ENCODE peak calls at places on chromosomes 3 and 15, in ten cellular contexts. X is iris pigment epithelial cell, V is pons, N is endothelial cell of umbilical vein, K is Calu3, C is smooth muscle cell of the brain vasculature, Y is colonic mucosa, I is HAP-1, S is HS-27A, E is NCI-H460. M is an unnamed sample.

GRCh38 chr3:52848617-52849016 is 13.8 kb upstream of the MUSTN1 start:
- DNase-seq in S (no peak), Y (no peak), V (no peak), N (no peak), C (no peak), E (no peak), I (no peak), X (peak; percentile 88), K (no peak), M (no peak)

GRCh38 chr3:42704136-42704841 is 1.7 kb upstream of the HHATL start:
- DNase-seq in E (no peak), V (no peak), S (no peak), K (no peak), C (no peak), Y (no peak), N (no peak), I (no peak), X (no peak), M (no peak)

GRCh38 chr3:101848754-101849713 is at the start of gene NFKBIZ:
- DNase-seq in C (peak; percentile 85), I (peak; percentile 82), Y (peak; percentile 98), V (peak; percentile 84), E (peak; percentile 87), N (peak; percentile 94), K (peak; percentile 94), X (peak; percentile 96), S (peak; percentile 81), M (peak; percentile 90)

GRCh38 chr3:196533260-196533681 is 18.1 kb upstream of the SMCO1 start:
- DNase-seq in N (no peak), I (no peak), V (no peak), X (peak; percentile 21), K (no peak), E (no peak), Y (no peak), C (no peak), S (no peak), M (no peak)

GRCh38 chr3:100100454-100100853 is 13.8 kb downstream of the FILIP1L start:
- DNase-seq in I (no peak), Y (no peak), E (no peak), N (no peak), S (no peak), X (peak; percentile 81), C (no peak), K (no peak), V (no peak), M (no peak)

GRCh38 chr3:55357796-55358195 is 129.3 kb downstream of the WNT5A start:
- DNase-seq in V (peak; percentile 7), C (no peak), Y (no peak), E (no peak), X (no peak), K (no peak), N (no peak), I (no peak), S (no peak), M (no peak)

GRCh38 chr3:146834917-146835316 is 229.8 kb upstream of the PLSCR5 start:
- DNase-seq in X (no peak), V (no peak), I (no peak), S (no peak), Y (no peak), C (no peak), E (no peak), K (no peak), N (peak; percentile 19), M (no peak)

GRCh38 chr15:73851679-73852078 is 21.7 kb upstream of the TBC1D21 start:
- DNase-seq in X (peak; percentile 60), N (peak; percentile 34), Y (peak; percentile 28), K (peak; percentile 63), S (peak; percentile 22), V (no peak), C (peak; percentile 56), I (peak; percentile 60), E (peak; percentile 52), M (peak; percentile 69)

GRCh38 chr3:96259299-96259698 is 555.1 kb upstream of the EPHA6 start:
- DNase-seq in C (no peak), S (no peak), N (no peak), E (no peak), V (no peak), I (no peak), Y (no peak), K (no peak), X (no peak), M (no peak)

GRCh38 chr3:11588755-11589154 is 55.0 kb downstream of the VGLL4 start:
- DNase-seq in I (no peak), S (no peak), V (no peak), C (no peak), K (no peak), E (no peak), Y (no peak), X (no peak), N (no peak), M (no peak)

GRCh38 chr15:101023501-101024110 is 104.4 kb downstream of the LRRK1 start:
- DNase-seq in S (no peak), N (no peak), K (no peak), V (no peak), I (no peak), X (no peak), C (no peak), E (no peak), Y (peak; percentile 15), M (no peak)

GRCh38 chr3:104956620-104957345 is 409.9 kb upstream of the ALCAM start:
- DNase-seq in E (no peak), S (no peak), I (no peak), V (no peak), X (no peak), N (no peak), C (no peak), K (no peak), Y (no peak), M (no peak)

GRCh38 chr3:36992806-36993325 is at the start of gene EPM2AIP1:
- DNase-seq in X (peak; percentile 100), I (peak; percentile 98), N (no peak), S (no peak), C (no peak), E (no peak), V (no peak), K (no peak), Y (no peak), M (no peak)

GRCh38 chr3:46312996-46313395 is 40.9 kb upstream of the CCR2 start:
- DNase-seq in I (no peak), N (no peak), X (peak; percentile 20), Y (peak; percentile 38), S (no peak), K (no peak), E (no peak), C (no peak), V (peak; percentile 79), M (no peak)

GRCh38 chr15:91374336-91374735 is 274.3 kb downstream of the SV2B start:
- DNase-seq in Y (no peak), K (no peak), V (no peak), N (no peak), E (no peak), X (no peak), C (no peak), S (no peak), I (no peak), M (no peak)

GRCh38 chr3:128549283-128550112 is 56.5 kb upstream of the GATA2 start:
- DNase-seq in K (peak; percentile 83), C (peak; percentile 59), E (no peak), S (peak; percentile 81), Y (no peak), X (peak; percentile 86), I (no peak), V (no peak), N (peak; percentile 96), M (peak; percentile 52)

GRCh38 chr15:67843571-67844387 is 3.9 kb upstream of the RNU6-1 start:
- DNase-seq in K (no peak), I (peak; percentile 77), X (peak; percentile 76), S (no peak), Y (no peak), E (no peak), V (no peak), N (peak; percentile 96), C (no peak), M (no peak)

GRCh38 chr3:51671090-51672082 is at the start of gene TEX264:
- DNase-seq in V (peak; percentile 86), S (peak; percentile 40), N (peak; percentile 69), C (no peak), I (peak; percentile 71), K (peak; percentile 89), E (peak; percentile 71), Y (peak; percentile 92), X (peak; percentile 81), M (peak; percentile 87)

GRCh38 chr15:70778258-70779076 is 15.1 kb upstream of the UACA start:
- DNase-seq in C (no peak), K (no peak), S (no peak), Y (no peak), V (no peak), I (no peak), N (peak; percentile 45), X (peak; percentile 92), E (no peak), M (no peak)

GRCh38 chr3:52355526-52355925 is 39.4 kb downstream of the DNAH1 start:
- DNase-seq in N (no peak), I (no peak), S (no peak), K (no peak), Y (no peak), X (no peak), E (no peak), C (no peak), V (no peak), M (no peak)

GRCh38 chr3:59143447-59143846 is 93.6 kb upstream of the CFAP20DC start:
- DNase-seq in V (no peak), S (no peak), Y (no peak), N (no peak), X (peak; percentile 10), C (no peak), E (no peak), I (no peak), K (no peak), M (no peak)

GRCh38 chr3:190094201-190094718 is 26.4 kb downstream of the P3H2 start:
- DNase-seq in E (no peak), K (no peak), Y (no peak), N (peak; percentile 91), X (peak; percentile 58), V (no peak), C (no peak), I (no peak), S (no peak), M (no peak)

GRCh38 chr3:183350164-183350563 is 78.3 kb downstream of the MCF2L2 start:
- DNase-seq in V (no peak), X (no peak), S (no peak), E (no peak), K (no peak), Y (no peak), N (no peak), C (no peak), I (no peak), M (no peak)

GRCh38 chr3:169865176-169865800 is 4.4 kb downstream of the LRRC31 start:
- DNase-seq in X (no peak), Y (peak; percentile 40), I (no peak), E (no peak), V (no peak), S (no peak), N (no peak), K (no peak), C (no peak), M (no peak)

GRCh38 chr3:134485075-134485536 is 679 bp downstream of the ANAPC13 start:
- DNase-seq in K (peak; percentile 24), X (no peak), I (peak; percentile 28), E (peak; percentile 3), Y (peak; percentile 48), V (peak; percentile 61), C (no peak), N (no peak), S (no peak), M (no peak)

GRCh38 chr3:167929937-167930336 is 165.8 kb downstream of the GOLIM4 start:
- DNase-seq in Y (no peak), S (no peak), C (no peak), X (no peak), E (no peak), V (no peak), I (no peak), N (no peak), K (no peak), M (no peak)

GRCh38 chr15:28132524-28133275 is 33.6 kb upstream of the OCA2 start:
- DNase-seq in E (no peak), N (peak; percentile 47), K (no peak), V (no peak), X (peak; percentile 78), I (peak; percentile 8), S (peak; percentile 26), Y (no peak), C (no peak), M (no peak)

GRCh38 chr3:156304406-156304805 is 184.0 kb downstream of the KCNAB1 start:
- DNase-seq in K (peak; percentile 17), E (no peak), Y (no peak), C (no peak), N (peak; percentile 84), V (no peak), I (no peak), S (no peak), X (peak; percentile 65), M (no peak)